ENCODE peak calls at places on chromosomes 2 and 18, in four cellular contexts. O is MM.1S, M is IMR-90, B is neural progenitor cell. A is an unnamed sample.

GRCh38 chr2:64114063-64114911 is 29.9 kb downstream of the PELI1 start:
- DNase-seq in O (peak; percentile 27), M (peak; percentile 81), B (no peak), A (no peak)

GRCh38 chr2:223971731-223972130 is 14.5 kb downstream of the MRPL44 start:
- DNase-seq in O (no peak), M (no peak), B (no peak), A (no peak)

GRCh38 chr2:75142081-75142480 is 57.2 kb downstream of the TACR1 start:
- DNase-seq in O (no peak), M (no peak), B (no peak), A (no peak)

GRCh38 chr2:222982010-222982908 is 69.7 kb upstream of the KCNE4 start:
- DNase-seq in O (no peak), M (peak; percentile 89), B (peak; percentile 55), A (peak; percentile 45)

GRCh38 chr18:36693931-36694661 is 134.7 kb downstream of the TPGS2 start:
- DNase-seq in O (no peak), M (peak; percentile 78), B (no peak), A (peak; percentile 73)

GRCh38 chr2:43293744-43294695 is 67.6 kb upstream of the ZFP36L2 start:
- DNase-seq in O (peak; percentile 46), M (peak; percentile 100), B (no peak), A (no peak)

GRCh38 chr18:42064109-42064508 is 109.1 kb downstream of the PIK3C3 start:
- DNase-seq in O (no peak), M (peak; percentile 2), B (no peak), A (no peak)

GRCh38 chr2:75466708-75467311 is 93.9 kb downstream of the EVA1A start:
- DNase-seq in O (no peak), M (peak; percentile 15), B (peak; percentile 65), A (peak; percentile 84)

GRCh38 chr2:130183500-130184373 is 1.7 kb downstream of the MZT2B start:
- DNase-seq in O (no peak), M (peak; percentile 11), B (peak; percentile 60), A (peak; percentile 32)

GRCh38 chr2:86703704-86704370 is 16.3 kb upstream of the RMND5A start:
- DNase-seq in O (no peak), M (no peak), B (no peak), A (no peak)

GRCh38 chr2:39567507-39567906 is 98.2 kb upstream of the TMEM178A start:
- DNase-seq in O (no peak), M (peak; percentile 52), B (no peak), A (no peak)

GRCh38 chr2:47896450-47896968 is 9.8 kb downstream of the FBXO11 start:
- DNase-seq in O (no peak), M (no peak), B (no peak), A (peak; percentile 93)

GRCh38 chr2:239666053-239666854 is 265.4 kb upstream of the HDAC4 start:
- DNase-seq in O (no peak), M (no peak), B (no peak), A (no peak)

GRCh38 chr18:9146224-9146623 is 9.6 kb downstream of the ANKRD12 start:
- DNase-seq in O (no peak), M (no peak), B (no peak), A (no peak)

GRCh38 chr2:36197192-36197591 is 158.4 kb upstream of the CRIM1 start:
- DNase-seq in O (no peak), M (no peak), B (no peak), A (no peak)

GRCh38 chr2:219469186-219469724 is 29.4 kb upstream of the GMPPA start:
- DNase-seq in O (no peak), M (peak; percentile 81), B (no peak), A (no peak)
- H3K36me3 ChIP-seq in O (no peaks in the 10 kb centered on the region), M (peaks cover 73% of the 10 kb centered on the region), B (no peaks in the 10 kb centered on the region), A (no peaks in the 10 kb centered on the region)

GRCh38 chr18:22172594-22173049 is 3.2 kb downstream of the GATA6 start:
- DNase-seq in O (no peak), M (no peak), B (no peak), A (no peak)

GRCh38 chr18:22173221-22173927 is 4.0 kb downstream of the GATA6 start:
- DNase-seq in O (no peak), M (no peak), B (no peak), A (no peak)

GRCh38 chr18:22171263-22171838 is 2.0 kb downstream of the GATA6 start:
- DNase-seq in O (no peak), M (no peak), B (peak; percentile 42), A (no peak)

GRCh38 chr18:22170421-22171262 is 1.3 kb downstream of the GATA6 start:
- DNase-seq in O (no peak), M (peak; percentile 75), B (peak; percentile 61), A (no peak)

GRCh38 chr18:22171839-22172582 is 2.6 kb downstream of the GATA6 start:
- DNase-seq in O (no peak), M (no peak), B (peak; percentile 65), A (no peak)
- H3K4me3 ChIP-seq in O (no peak overlapping the region), M (peak overlapping the region; percentile 77), B (peak overlapping the region; percentile 48), A (no peak overlapping the region)

DNA sequence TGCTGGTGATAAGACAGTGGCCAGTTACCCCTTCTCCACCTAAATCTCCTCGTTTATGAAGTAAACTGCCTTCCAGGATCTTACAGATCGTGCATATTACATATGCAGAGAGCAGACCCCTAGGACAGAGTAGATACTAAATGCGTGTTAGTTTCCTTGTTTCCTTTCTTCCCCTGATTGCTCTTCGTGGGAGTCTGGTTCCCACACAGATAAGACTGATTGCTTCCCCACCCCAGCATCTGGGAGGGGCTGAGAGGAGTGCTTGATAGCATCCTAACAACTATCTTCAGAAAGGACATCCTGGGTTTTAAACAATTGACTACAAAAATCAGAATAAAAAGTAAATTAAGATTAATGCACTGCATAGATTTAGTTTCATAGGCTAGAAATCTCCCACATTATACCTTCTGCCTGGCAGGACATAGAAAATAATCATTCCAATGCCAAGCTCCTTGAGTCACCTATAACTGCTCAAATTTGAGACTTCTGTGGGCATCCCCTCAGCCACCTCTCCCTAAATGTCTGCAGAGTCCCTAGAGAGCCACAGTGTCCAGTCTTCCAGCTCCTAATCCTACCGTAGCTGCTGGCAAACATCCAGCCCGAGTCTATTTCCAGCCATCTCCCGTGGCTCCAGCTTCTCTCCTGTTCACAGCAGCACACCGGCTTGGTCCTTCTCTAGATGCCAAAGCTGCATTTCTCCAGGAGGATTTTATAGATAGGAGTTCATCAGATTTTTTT is 128.3 kb downstream of the LRRC30 start:
- DNase-seq in O (no peak), M (no peak), B (no peak), A (no peak)
- H2AFZ ChIP-seq in O (no peak overlapping the region), M (no peak overlapping the region), B (peak overlapping the region; percentile 63), A (no peak overlapping the region)

GRCh38 chr2:218275368-218276072 is 5.2 kb downstream of the PNKD start:
- DNase-seq in O (no peak), M (no peak), B (no peak), A (no peak)

GRCh38 chr2:218274586-218274985 is 4.3 kb downstream of the PNKD start:
- DNase-seq in O (no peak), M (no peak), B (no peak), A (no peak)

GRCh38 chr2:218271865-218272530 is 1.7 kb downstream of the PNKD start:
- DNase-seq in O (no peak), M (no peak), B (no peak), A (no peak)

GRCh38 chr2:218272531-218273212 is 2.4 kb downstream of the PNKD start:
- DNase-seq in O (peak; percentile 83), M (peak; percentile 84), B (peak; percentile 86), A (peak; percentile 95)

GRCh38 chr2:218273908-218274249 is 3.6 kb downstream of the PNKD start:
- DNase-seq in O (no peak), M (no peak), B (no peak), A (no peak)
- H3K36me3 ChIP-seq in O (no peaks in the 10 kb centered on the region), M (peaks cover 52% of the 10 kb centered on the region), B (no peaks in the 10 kb centered on the region), A (peaks cover 8% of the 10 kb centered on the region)

GRCh38 chr2:221896505-221897151 is 324.5 kb upstream of the EPHA4 start:
- DNase-seq in O (no peak), M (peak; percentile 53), B (peak; percentile 18), A (no peak)
- H3K4me3 ChIP-seq in O (no peak overlapping the region), M (no peak overlapping the region), B (no peak overlapping the region), A (no peak overlapping the region)

GRCh38 chr2:30577151-30577550 is 130.1 kb downstream of the LCLAT1 start:
- DNase-seq in O (no peak), M (no peak), B (peak; percentile 40), A (no peak)

GRCh38 chr2:30583204-30583749 is 136.2 kb downstream of the LCLAT1 start:
- DNase-seq in O (peak; percentile 23), M (no peak), B (no peak), A (no peak)

GRCh38 chr2:30584116-30584515 is 137.1 kb downstream of the LCLAT1 start:
- DNase-seq in O (peak; percentile 14), M (no peak), B (no peak), A (no peak)

GRCh38 chr2:30582521-30582920 is 135.5 kb downstream of the LCLAT1 start:
- DNase-seq in O (no peak), M (no peak), B (no peak), A (no peak)

DNA sequence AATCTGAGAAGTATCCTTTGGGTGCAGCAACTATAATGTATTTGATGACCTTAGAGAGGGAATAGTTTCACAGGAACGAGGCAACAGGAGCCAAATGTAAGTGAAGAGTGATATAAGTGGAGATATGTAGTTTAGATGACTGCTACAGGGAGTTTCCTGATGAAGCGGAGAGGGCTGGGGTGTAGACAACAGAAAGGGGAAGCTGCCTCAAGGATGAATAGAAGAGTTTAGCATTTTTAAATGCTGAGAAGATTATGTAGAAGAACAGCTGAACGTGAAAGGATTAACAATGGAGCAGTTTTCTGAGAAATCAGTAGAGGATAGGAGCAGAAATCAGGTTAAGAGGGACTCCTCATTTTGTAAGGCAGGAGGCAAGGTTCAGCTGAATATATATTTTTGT is 133.3 kb downstream of the LCLAT1 start:
- DNase-seq in O (no peak), M (no peak), B (no peak), A (no peak)
- H2AFZ ChIP-seq in O (no peak overlapping the region), M (no peak overlapping the region), B (no peak overlapping the region), A (no peak overlapping the region)

DNA sequence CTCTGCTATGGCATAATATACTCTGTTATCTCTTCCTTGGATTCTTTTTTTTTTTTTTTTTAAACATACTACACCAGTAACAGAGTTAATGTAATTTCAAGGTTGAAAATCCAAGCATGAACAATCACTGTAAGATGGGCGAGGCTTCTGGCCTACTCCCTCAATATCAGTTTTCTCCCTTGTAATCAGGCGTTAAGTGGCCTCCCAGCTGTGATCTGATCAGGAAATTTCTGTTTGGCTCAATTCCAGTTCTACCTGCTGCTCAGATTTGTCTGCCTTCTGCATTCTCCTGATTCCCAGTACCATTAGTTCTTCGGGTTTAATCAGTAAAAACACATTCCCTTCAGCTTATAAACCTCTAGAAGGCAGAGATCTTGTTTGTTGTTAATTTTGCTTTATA is 18.6 kb downstream of the PRKD3 start:
- DNase-seq in O (no peak), M (no peak), B (no peak), A (no peak)
- H3K36me3 ChIP-seq in O (peaks cover 7% of the 10 kb centered on the region), M (peaks cover 6% of the 10 kb centered on the region), B (no peaks in the 10 kb centered on the region), A (no peaks in the 10 kb centered on the region)

DNA sequence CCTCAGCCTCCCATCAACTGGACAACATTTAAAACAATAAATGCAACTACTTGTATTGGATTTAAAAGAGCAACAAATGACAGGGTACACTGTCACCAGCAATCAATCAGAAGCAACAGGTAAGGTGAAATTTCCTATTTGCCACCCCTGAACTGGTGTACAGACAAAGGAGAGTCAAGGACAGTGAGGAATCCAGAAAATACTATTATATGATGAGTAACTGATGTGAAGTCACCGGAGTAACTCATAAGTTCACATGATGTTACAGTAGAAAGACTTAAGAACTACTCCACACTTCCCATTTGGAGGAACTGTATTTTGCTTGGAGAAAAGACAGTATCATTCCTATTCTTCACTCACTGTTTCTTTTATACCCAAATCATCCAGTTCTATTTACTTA is 4.1 kb upstream of the STAT1 start:
- DNase-seq in O (no peak), M (peak; percentile 35), B (no peak), A (no peak)
- H3K4me3 ChIP-seq in O (no peak overlapping the region), M (no peak overlapping the region), B (no peak overlapping the region), A (no peak overlapping the region)

A was measured in Karpas-422.